ENCODE peak calls at places on chromosomes 3 and 15, in nine cellular contexts. T, Q, L, V, W, J, N, S and G are unnamed samples.

GRCh38 chr3:65627102-65627501 is 411.6 kb downstream of the MAGI1 start:
- DNase-seq in T (no peak), Q (no peak), L (no peak), V (no peak), W (no peak), J (peak; percentile 51), N (no peak), S (no peak), G (no peak)

GRCh38 chr15:48385031-48385430 is 53.8 kb downstream of the DUT start:
- DNase-seq in T (no peak), Q (no peak), L (no peak), V (no peak), W (no peak), J (no peak), N (peak; percentile 72), S (no peak), G (no peak)

GRCh38 chr3:47746264-47746663 is 35.4 kb downstream of the SMARCC1 start:
- DNase-seq in T (no peak), Q (no peak), L (no peak), V (no peak), W (no peak), J (no peak), N (no peak), S (no peak), G (no peak)

GRCh38 chr3:61612211-61612995 is 51.0 kb downstream of the PTPRG start:
- DNase-seq in T (no peak), Q (no peak), L (no peak), V (no peak), W (no peak), J (peak; percentile 26), N (peak; percentile 53), S (no peak), G (no peak)

GRCh38 chr3:74489393-74489792 is 125.1 kb downstream of the CNTN3 start:
- DNase-seq in T (no peak), Q (no peak), L (no peak), V (no peak), W (no peak), J (no peak), N (peak; percentile 0), S (no peak), G (no peak)

GRCh38 chr3:13768453-13768852 is 111.4 kb downstream of the WNT7A start:
- DNase-seq in T (no peak), Q (no peak), L (no peak), V (no peak), W (no peak), J (no peak), N (no peak), S (no peak), G (peak; percentile 64)

GRCh38 chr3:128100126-128100525 is 23.5 kb downstream of the RUVBL1 start:
- DNase-seq in T (no peak), Q (no peak), L (no peak), V (no peak), W (no peak), J (no peak), N (no peak), S (no peak), G (no peak)

GRCh38 chr3:109257269-109257668 is 59.0 kb downstream of the DPPA2 start:
- DNase-seq in T (no peak), Q (peak; percentile 61), L (no peak), V (no peak), W (no peak), J (peak; percentile 87), N (peak; percentile 92), S (no peak), G (no peak)

GRCh38 chr15:87608238-87609028 is 648.1 kb downstream of the NTRK3 start:
- DNase-seq in T (no peak), Q (no peak), L (no peak), V (no peak), W (no peak), J (no peak), N (no peak), S (no peak), G (no peak)

GRCh38 chr3:131713416-131714118 is 210.8 kb upstream of the MRPL3 start:
- DNase-seq in T (no peak), Q (no peak), L (no peak), V (no peak), W (no peak), J (no peak), N (no peak), S (no peak), G (no peak)

GRCh38 chr15:36458406-36458805 is 121.0 kb upstream of the CDIN1 start:
- DNase-seq in T (no peak), Q (no peak), L (no peak), V (no peak), W (no peak), J (no peak), N (peak; percentile 62), S (no peak), G (no peak)

GRCh38 chr3:78940128-78940527 is 827.7 kb downstream of the ROBO1 start:
- DNase-seq in T (no peak), Q (no peak), L (no peak), V (no peak), W (no peak), J (no peak), N (no peak), S (no peak), G (no peak)

GRCh38 chr3:56468184-56469106 is at the start of gene ERC2:
- DNase-seq in T (peak; percentile 94), Q (no peak), L (no peak), V (peak; percentile 56), W (peak; percentile 25), J (peak; percentile 46), N (peak; percentile 38), S (no peak), G (peak; percentile 95)

GRCh38 chr15:83014205-83014653 is 2.8 kb upstream of the C15orf40 start:
- DNase-seq in T (no peak), Q (no peak), L (no peak), V (no peak), W (no peak), J (no peak), N (no peak), S (no peak), G (no peak)

GRCh38 chr3:42689421-42690014 is 4.2 kb downstream of the KLHL40 start:
- DNase-seq in T (no peak), Q (no peak), L (no peak), V (no peak), W (no peak), J (no peak), N (no peak), S (no peak), G (peak; percentile 72)

GRCh38 chr15:66651913-66652642 is 50.0 kb upstream of the SMAD6 start:
- DNase-seq in T (no peak), Q (no peak), L (no peak), V (no peak), W (no peak), J (no peak), N (no peak), S (no peak), G (no peak)

GRCh38 chr3:14410501-14411165 is 8.2 kb downstream of the SLC6A6 start:
- DNase-seq in T (no peak), Q (peak; percentile 37), L (peak; percentile 83), V (peak; percentile 95), W (no peak), J (peak; percentile 92), N (peak; percentile 85), S (no peak), G (no peak)

GRCh38 chr3:21551019-21551418 is 200.0 kb downstream of the ZNF385D start:
- DNase-seq in T (no peak), Q (no peak), L (no peak), V (no peak), W (no peak), J (peak; percentile 1), N (peak; percentile 45), S (no peak), G (no peak)

GRCh38 chr3:16410659-16411058 is 102.8 kb downstream of the RFTN1 start:
- DNase-seq in T (no peak), Q (no peak), L (no peak), V (no peak), W (no peak), J (no peak), N (peak; percentile 22), S (no peak), G (no peak)

GRCh38 chr15:51093865-51094605 is 671 bp downstream of the TNFAIP8L3 start:
- DNase-seq in T (peak; percentile 42), Q (no peak), L (no peak), V (peak; percentile 21), W (no peak), J (peak; percentile 12), N (no peak), S (no peak), G (peak; percentile 82)

GRCh38 chr3:14962762-14963161 is 15.4 kb downstream of the NR2C2 start:
- DNase-seq in T (no peak), Q (peak; percentile 35), L (peak; percentile 23), V (no peak), W (no peak), J (peak; percentile 92), N (peak; percentile 74), S (no peak), G (no peak)

GRCh38 chr15:34223904-34224596 is 766 bp upstream of the EMC4 start:
- DNase-seq in T (no peak), Q (no peak), L (no peak), V (no peak), W (no peak), J (no peak), N (no peak), S (no peak), G (no peak)

GRCh38 chr3:23776352-23776891 is 29.3 kb upstream of the UBE2E1 start:
- DNase-seq in T (no peak), Q (peak; percentile 40), L (peak; percentile 62), V (no peak), W (no peak), J (peak; percentile 17), N (peak; percentile 74), S (no peak), G (no peak)

GRCh38 chr15:95698971-95699370 is 631.5 kb upstream of the NR2F2 start:
- DNase-seq in T (no peak), Q (no peak), L (no peak), V (no peak), W (no peak), J (peak; percentile 19), N (no peak), S (no peak), G (no peak)

GRCh38 chr3:118936811-118937210 is 97.8 kb downstream of the IGSF11 start:
- DNase-seq in T (no peak), Q (no peak), L (no peak), V (no peak), W (no peak), J (no peak), N (no peak), S (no peak), G (no peak)